ENCODE peak calls at places on chromosome 6, in four cellular contexts. M is SK-N-SH, T is HepG2, O is K562. F is an unnamed sample.
A peak's percentile ranks its signal among the peaks of the same experiment; 100 is the strongest.

GRCh38 chr6:61810047-61810446 is 476.0 kb downstream of the KHDRBS2 start:
- DNase-seq in M (no peak), T (no peak), O (no peak), F (no peak)

GRCh38 chr6:24054388-24054787 is 71.6 kb upstream of the NRSN1 start:
- DNase-seq in M (no peak), T (no peak), O (no peak), F (no peak)

GRCh38 chr6:157605484-157605883 is 217.6 kb upstream of the SNX9 start:
- DNase-seq in M (no peak), T (no peak), O (no peak), F (no peak)

GRCh38 chr6:137223370-137224131 is 4.4 kb upstream of the IFNGR1 start:
- DNase-seq in M (no peak), T (peak; percentile 53), O (peak; percentile 66), F (no peak)

GRCh38 chr6:120157873-120158272 is 808.3 kb upstream of the MAN1A1 start:
- DNase-seq in M (no peak), T (no peak), O (no peak), F (no peak)

GRCh38 chr6:158626360-158627167 is 18.0 kb downstream of the DYNLT1 start:
- DNase-seq in M (no peak), T (no peak), O (no peak), F (no peak)

GRCh38 chr6:168163096-168163731 is 84.2 kb upstream of the FRMD1 start:
- DNase-seq in M (peak; percentile 87), T (no peak), O (no peak), F (no peak)

GRCh38 chr6:34953084-34954025 is 64.3 kb downstream of the ANKS1A start:
- DNase-seq in M (no peak), T (peak; percentile 97), O (no peak), F (peak; percentile 6)

GRCh38 chr6:24431045-24431451 is 28.3 kb downstream of the MRS2 start:
- DNase-seq in M (peak; percentile 66), T (peak; percentile 65), O (peak; percentile 71), F (peak; percentile 38)

GRCh38 chr6:144262470-144263369 is 22.4 kb upstream of the UTRN start:
- DNase-seq in M (no peak), T (no peak), O (no peak), F (no peak)

GRCh38 chr6:167668019-167668753 is 158.5 kb upstream of the AFDN start:
- DNase-seq in M (no peak), T (peak; percentile 96), O (no peak), F (no peak)

GRCh38 chr6:52176550-52176949 is 9.6 kb upstream of the IL17A start:
- DNase-seq in M (no peak), T (no peak), O (no peak), F (no peak)

GRCh38 chr6:168495133-168495532 is 54.1 kb downstream of the SMOC2 start:
- DNase-seq in M (no peak), T (no peak), O (no peak), F (no peak)

GRCh38 chr6:112576421-112576820 is 229.3 kb downstream of the RFPL4B start:
- DNase-seq in M (no peak), T (no peak), O (no peak), F (no peak)

GRCh38 chr6:156028310-156029131 is 572.9 kb upstream of the NOX3 start:
- DNase-seq in M (peak; percentile 66), T (no peak), O (no peak), F (no peak)

GRCh38 chr6:157229219-157229607 is 94.1 kb downstream of the TMEM242 start:
- DNase-seq in M (peak; percentile 60), T (no peak), O (no peak), F (no peak)

GRCh38 chr6:71254323-71254722 is 34.3 kb upstream of the OGFRL1 start:
- DNase-seq in M (peak; percentile 76), T (no peak), O (no peak), F (no peak)

GRCh38 chr6:7062445-7063162 is 45.2 kb upstream of the RREB1 start:
- DNase-seq in M (no peak), T (no peak), O (no peak), F (no peak)

GRCh38 chr6:111427341-111428116 is 55.5 kb downstream of the REV3L start:
- DNase-seq in M (no peak), T (peak; percentile 85), O (no peak), F (no peak)

GRCh38 chr6:136952714-136953260 is 30.7 kb downstream of the SLC35D3 start:
- DNase-seq in M (peak; percentile 48), T (no peak), O (peak; percentile 23), F (no peak)

GRCh38 chr6:118710616-118711015 is 59.2 kb upstream of the CEP85L start:
- DNase-seq in M (no peak), T (no peak), O (no peak), F (no peak)

GRCh38 chr6:139590206-139590605 is 215.8 kb upstream of the CITED2 start:
- DNase-seq in M (no peak), T (no peak), O (no peak), F (no peak)

GRCh38 chr6:164628302-164628931 is 681.0 kb downstream of the C6orf118 start:
- DNase-seq in M (no peak), T (no peak), O (no peak), F (no peak)

GRCh38 chr6:1348675-1349074 is 36.8 kb downstream of the FOXQ1 start:
- DNase-seq in M (no peak), T (no peak), O (no peak), F (no peak)

GRCh38 chr6:146950351-146950835 is 253.8 kb upstream of the STXBP5 start:
- DNase-seq in M (no peak), T (peak; percentile 69), O (peak; percentile 55), F (no peak)

GRCh38 chr6:75372884-75373283 is 88.3 kb upstream of the TMEM30A start:
- DNase-seq in M (no peak), T (no peak), O (no peak), F (no peak)

GRCh38 chr6:108117427-108118358 is 43.2 kb upstream of the OSTM1 start:
- DNase-seq in M (peak; percentile 74), T (no peak), O (no peak), F (no peak)

GRCh38 chr6:90271831-90272230 is 24.8 kb downstream of the BACH2 start:
- DNase-seq in M (no peak), T (no peak), O (no peak), F (no peak)

GRCh38 chr6:49054311-49054710 is 408.7 kb downstream of the MMUT start:
- DNase-seq in M (no peak), T (no peak), O (no peak), F (no peak)

GRCh38 chr6:31143148-31143547 is 4.3 kb upstream of the PSORS1C2 start:
- DNase-seq in M (no peak), T (no peak), O (no peak), F (no peak)

GRCh38 chr6:157213426-157213825 is 109.9 kb downstream of the TMEM242 start:
- DNase-seq in M (no peak), T (no peak), O (no peak), F (no peak)

GRCh38 chr6:1481326-1481725 is 92.0 kb downstream of the FOXF2 start:
- DNase-seq in M (no peak), T (no peak), O (no peak), F (peak; percentile 34)

GRCh38 chr6:167572841-167573271 is 248.0 kb downstream of the TTLL2 start:
- DNase-seq in M (no peak), T (no peak), O (no peak), F (no peak)

GRCh38 chr6:148857817-148858390 is 111.1 kb downstream of the UST start:
- DNase-seq in M (no peak), T (no peak), O (no peak), F (no peak)

GRCh38 chr6:42409582-42409981 is 42.1 kb downstream of the TRERF1 start:
- DNase-seq in M (no peak), T (no peak), O (no peak), F (no peak)

GRCh38 chr6:134511984-134512383 is 194.1 kb upstream of the SGK1 start:
- DNase-seq in M (no peak), T (no peak), O (no peak), F (no peak)
- TF ChIP-seq ELF1 in M (no peak), T (no peak), O (no peak), F (no peak)

GRCh38 chr6:150775804-150776203 is 89.7 kb upstream of the MTHFD1L start:
- DNase-seq in M (no peak), T (no peak), O (no peak), F (no peak)
- TF ChIP-seq JUND in M (no peak), T (no peak), O (no peak), F (no peak)

DNA sequence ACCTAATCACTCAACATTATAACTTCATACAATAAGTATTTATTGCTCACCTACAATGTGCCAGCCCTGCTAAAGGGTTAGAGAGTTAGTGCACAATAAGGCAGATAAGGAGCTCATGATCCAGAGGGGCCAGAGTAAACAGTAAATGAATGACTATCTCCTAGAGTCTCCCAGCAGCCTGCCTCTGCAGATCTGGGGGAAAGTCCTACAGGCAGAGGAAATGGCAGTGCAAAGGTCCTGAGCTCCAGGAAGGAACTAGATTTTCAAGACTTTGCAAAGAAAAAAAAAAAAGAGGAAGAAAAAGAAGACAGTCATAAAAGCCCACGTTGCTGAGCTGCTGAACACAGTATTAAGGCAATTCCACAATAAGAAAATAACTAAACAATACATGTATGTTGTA is 160.1 kb downstream of the SIM1 start:
- DNase-seq in M (no peak), T (no peak), O (peak; percentile 13), F (no peak)
- TF ChIP-seq ELF1 in M (no peak), T (no peak), O (no peak), F (no peak)

DNA sequence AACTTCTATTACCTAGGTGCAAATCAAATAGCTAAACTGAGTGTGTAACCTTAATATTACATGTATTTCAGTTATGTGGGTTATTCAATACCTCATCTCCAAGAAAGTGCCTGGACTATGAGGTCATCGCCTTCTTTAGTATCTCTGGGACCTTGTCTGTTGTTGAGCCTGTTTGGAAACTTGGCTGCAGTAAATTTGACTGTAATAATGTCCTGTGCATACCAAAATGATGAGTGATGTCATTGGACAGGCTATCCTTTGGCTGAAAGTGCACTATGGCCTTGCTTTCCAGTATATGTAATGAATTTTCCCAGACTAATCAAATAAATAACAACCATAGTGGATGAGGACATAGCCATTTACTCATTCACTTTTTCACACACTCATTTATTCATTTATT is 455.1 kb downstream of the ADGRB3 start:
- DNase-seq in M (no peak), T (no peak), O (no peak), F (no peak)
- TF ChIP-seq JUND in M (peak; percentile 44), T (no peak), O (no peak), F (no peak)

DNA sequence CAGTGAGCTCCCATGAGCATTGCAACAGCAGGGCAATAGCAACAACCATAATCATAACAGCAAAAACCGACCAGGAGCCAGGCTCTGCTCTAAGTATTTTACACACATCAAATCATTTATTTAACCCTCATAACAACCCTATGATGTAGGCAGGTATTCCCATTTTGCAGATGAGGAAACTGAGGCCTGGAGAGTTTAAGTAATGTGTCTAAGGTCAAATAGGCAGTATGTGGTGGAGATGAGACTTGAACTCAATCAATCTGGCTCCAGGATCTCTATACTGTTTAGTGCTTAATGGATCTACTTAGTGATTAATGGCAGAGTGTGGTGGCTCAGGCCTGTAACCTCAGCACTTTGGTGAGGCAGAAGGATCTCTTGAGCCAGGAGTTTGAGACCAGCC is 3.4 kb downstream of the TMEM151B start:
- DNase-seq in M (no peak), T (no peak), O (no peak), F (no peak)
- TF ChIP-seq ELF1 in M (no peak), T (no peak), O (no peak), F (no peak)

GRCh38 chr6:11333292-11333849 is 100.9 kb upstream of the NEDD9 start:
- DNase-seq in M (no peak), T (no peak), O (no peak), F (no peak)
- TF ChIP-seq JUND in M (no peak), T (no peak), O (no peak), F (no peak)

GRCh38 chr6:63560806-63561672 is 11.2 kb upstream of the LOC128125822 start:
- DNase-seq in M (no peak), T (peak; percentile 62), O (no peak), F (no peak)
- TF ChIP-seq ELF1 in M (no peak), T (no peak), O (no peak), F (no peak)